ENCODE peak calls at places on chromosome 10, in five cellular contexts. U is NCI-H1417 treated with DMSO at 0.1 percent for 48 hours, C is neural crest cell, B is H7, M is GM13976. K is an unnamed sample.

GRCh38 chr10:88989824-88990527 is 622 bp upstream of the FAS start:
- DNase-seq in U (no peak), C (no peak), B (no peak), M (no peak), K (peak; percentile 95)

GRCh38 chr10:118423800-118424479 is 81.8 kb upstream of the FAM204A start:
- DNase-seq in U (peak; percentile 7), C (peak; percentile 86), B (peak; percentile 51), M (peak; percentile 36), K (peak; percentile 85)

GRCh38 chr10:84540022-84540616 is 211.7 kb downstream of the CCSER2 start:
- DNase-seq in U (no peak), C (no peak), B (no peak), M (no peak), K (peak; percentile 75)

GRCh38 chr10:71637305-71637704 is 82.3 kb downstream of the C10orf105 start:
- DNase-seq in U (no peak), C (no peak), B (no peak), M (no peak), K (no peak)

GRCh38 chr10:66804911-66805310 is 120.9 kb upstream of the LRRTM3 start:
- DNase-seq in U (no peak), C (no peak), B (no peak), M (no peak), K (no peak)

GRCh38 chr10:67696029-67696428 is at the start of gene CTNNA3:
- DNase-seq in U (no peak), C (no peak), B (peak; percentile 25), M (peak; percentile 34), K (peak; percentile 2)

GRCh38 chr10:102421645-102422585 is 1.3 kb downstream of the FBXL15 start:
- DNase-seq in U (no peak), C (no peak), B (peak; percentile 74), M (no peak), K (no peak)

GRCh38 chr10:62916157-62916603 is 100.0 kb upstream of the EGR2 start:
- DNase-seq in U (no peak), C (no peak), B (no peak), M (no peak), K (peak; percentile 95)

GRCh38 chr10:5818894-5819293 is 5.7 kb upstream of the GDI2 start:
- DNase-seq in U (no peak), C (no peak), B (no peak), M (no peak), K (no peak)

GRCh38 chr10:79411546-79412495 is 33.6 kb downstream of the ZCCHC24 start:
- DNase-seq in U (no peak), C (no peak), B (no peak), M (no peak), K (no peak)

GRCh38 chr10:116536810-116537209 is 8.9 kb upstream of the PNLIP start:
- DNase-seq in U (no peak), C (no peak), B (no peak), M (no peak), K (no peak)

GRCh38 chr10:92880233-92880861 is 32.0 kb downstream of the EXOC6 start:
- DNase-seq in U (no peak), C (no peak), B (peak; percentile 13), M (no peak), K (peak; percentile 82)

GRCh38 chr10:29482591-29483421 is 152.0 kb downstream of the SVIL start:
- DNase-seq in U (no peak), C (no peak), B (peak; percentile 62), M (no peak), K (peak; percentile 55)

GRCh38 chr10:484925-485661 is 204.4 kb downstream of the DIP2C start:
- DNase-seq in U (no peak), C (no peak), B (peak; percentile 68), M (peak; percentile 61), K (peak; percentile 28)

GRCh38 chr10:80408198-80409085 is at the start of gene PRXL2A:
- DNase-seq in U (peak; percentile 26), C (peak; percentile 95), B (peak; percentile 99), M (peak; percentile 98), K (no peak)

GRCh38 chr10:119405505-119405807 is 137.1 kb downstream of the RGS10 start:
- DNase-seq in U (no peak), C (no peak), B (no peak), M (no peak), K (no peak)

GRCh38 chr10:126041804-126042231 is 145.5 kb downstream of the FANK1 start:
- DNase-seq in U (no peak), C (peak; percentile 60), B (peak; percentile 77), M (peak; percentile 93), K (peak; percentile 50)

GRCh38 chr10:97590082-97590747 is 694 bp downstream of the C10orf62 start:
- DNase-seq in U (no peak), C (no peak), B (peak; percentile 13), M (no peak), K (no peak)

GRCh38 chr10:13743101-13743693 is 156.4 kb downstream of the PRPF18 start:
- DNase-seq in U (no peak), C (no peak), B (no peak), M (peak; percentile 67), K (no peak)

GRCh38 chr10:60089095-60089494 is 182.7 kb upstream of the CCDC6 start:
- DNase-seq in U (no peak), C (no peak), B (no peak), M (no peak), K (peak; percentile 45)

GRCh38 chr10:90723416-90724068 is 134.3 kb downstream of the HTR7 start:
- DNase-seq in U (no peak), C (no peak), B (no peak), M (no peak), K (no peak)

GRCh38 chr10:86362566-86363183 is 3.9 kb downstream of the GRID1 start:
- DNase-seq in U (no peak), C (no peak), B (no peak), M (no peak), K (no peak)

K was measured in fibroblast of the aortic adventitia.